ENCODE peak calls at places on chromosomes 4 and X, in six cellular contexts. One of them, this sample, is unnamed.

GRCh38 chrX:115023139-115023538 is 5.7 kb upstream of the IL13RA2 start:
- DNase-seq in lung: no peak
- DNase-seq in GM06990: no peak
- DNase-seq in astrocyte of the cerebellum: peak
- DNase-seq in GM12865: no peak
- DNase-seq in gastrocnemius medialis: no peak
- DNase-seq in this sample: no peak

GRCh38 chrX:108834036-108834435 is 97.7 kb upstream of the IRS4 start:
- DNase-seq in lung: no peak
- DNase-seq in GM06990: no peak
- DNase-seq in astrocyte of the cerebellum: no peak
- DNase-seq in GM12865: no peak
- DNase-seq in gastrocnemius medialis: no peak
- DNase-seq in this sample: no peak

GRCh38 chr4:17812125-17812524 is 1.3 kb downstream of the NCAPG start:
- DNase-seq in lung: no peak
- DNase-seq in GM06990: no peak
- DNase-seq in astrocyte of the cerebellum: no peak
- DNase-seq in GM12865: no peak
- DNase-seq in gastrocnemius medialis: no peak
- DNase-seq in this sample: no peak

GRCh38 chrX:67781132-67781531 is 237.3 kb downstream of the AR start:
- DNase-seq in lung: no peak
- DNase-seq in GM06990: no peak
- DNase-seq in astrocyte of the cerebellum: no peak
- DNase-seq in GM12865: no peak
- DNase-seq in gastrocnemius medialis: peak
- DNase-seq in this sample: no peak

GRCh38 chrX:97096385-97096784 is 212.7 kb downstream of the RPA4 start:
- DNase-seq in lung: no peak
- DNase-seq in GM06990: no peak
- DNase-seq in astrocyte of the cerebellum: no peak
- DNase-seq in GM12865: no peak
- DNase-seq in gastrocnemius medialis: no peak
- DNase-seq in this sample: no peak

GRCh38 chr4:4849106-4849505 is 10.4 kb upstream of the MSX1 start:
- DNase-seq in lung: no peak
- DNase-seq in GM06990: no peak
- DNase-seq in astrocyte of the cerebellum: no peak
- DNase-seq in GM12865: no peak
- DNase-seq in gastrocnemius medialis: no peak
- DNase-seq in this sample: no peak

GRCh38 chr4:2047781-2048581 is 11.1 kb upstream of the NAT8L start:
- DNase-seq in lung: no peak
- DNase-seq in GM06990: no peak
- DNase-seq in astrocyte of the cerebellum: no peak
- DNase-seq in GM12865: no peak
- DNase-seq in gastrocnemius medialis: no peak
- DNase-seq in this sample: no peak

GRCh38 chr4:155967098-155967497 is 13.4 kb upstream of the CTSO start:
- DNase-seq in lung: no peak
- DNase-seq in GM06990: no peak
- DNase-seq in astrocyte of the cerebellum: no peak
- DNase-seq in GM12865: no peak
- DNase-seq in gastrocnemius medialis: no peak
- DNase-seq in this sample: no peak

DNA sequence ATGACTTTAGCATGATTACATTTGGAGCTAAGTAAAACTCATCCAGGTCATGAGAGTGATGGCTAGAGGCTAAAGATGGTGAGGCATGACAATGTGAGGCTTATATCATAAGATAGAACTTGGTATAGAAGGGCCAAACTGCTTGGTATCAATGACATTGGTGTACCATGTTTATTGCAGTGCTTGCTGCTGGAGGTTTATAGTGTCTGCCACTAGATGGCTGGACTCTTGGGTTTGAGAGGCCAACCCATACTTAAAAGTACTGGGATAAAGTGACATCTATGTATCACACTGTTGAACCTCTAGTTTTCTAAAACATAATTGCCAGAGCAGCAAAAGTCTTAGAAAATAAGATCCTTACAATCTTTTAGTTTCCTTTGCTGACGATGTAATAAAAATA is 83.0 kb upstream of the TACR3 start:
- DNase-seq in lung: no peak
- DNase-seq in GM06990: no peak
- DNase-seq in astrocyte of the cerebellum: no peak
- DNase-seq in GM12865: no peak
- DNase-seq in gastrocnemius medialis: no peak
- DNase-seq in this sample: no peak
- TF ChIP-seq CTCF in lung: no peak
- TF ChIP-seq CTCF in GM06990: peak
- TF ChIP-seq CTCF in astrocyte of the cerebellum: no peak
- TF ChIP-seq CTCF in GM12865: peak
- TF ChIP-seq CTCF in gastrocnemius medialis: no peak
- TF ChIP-seq CTCF in this sample: no peak

DNA sequence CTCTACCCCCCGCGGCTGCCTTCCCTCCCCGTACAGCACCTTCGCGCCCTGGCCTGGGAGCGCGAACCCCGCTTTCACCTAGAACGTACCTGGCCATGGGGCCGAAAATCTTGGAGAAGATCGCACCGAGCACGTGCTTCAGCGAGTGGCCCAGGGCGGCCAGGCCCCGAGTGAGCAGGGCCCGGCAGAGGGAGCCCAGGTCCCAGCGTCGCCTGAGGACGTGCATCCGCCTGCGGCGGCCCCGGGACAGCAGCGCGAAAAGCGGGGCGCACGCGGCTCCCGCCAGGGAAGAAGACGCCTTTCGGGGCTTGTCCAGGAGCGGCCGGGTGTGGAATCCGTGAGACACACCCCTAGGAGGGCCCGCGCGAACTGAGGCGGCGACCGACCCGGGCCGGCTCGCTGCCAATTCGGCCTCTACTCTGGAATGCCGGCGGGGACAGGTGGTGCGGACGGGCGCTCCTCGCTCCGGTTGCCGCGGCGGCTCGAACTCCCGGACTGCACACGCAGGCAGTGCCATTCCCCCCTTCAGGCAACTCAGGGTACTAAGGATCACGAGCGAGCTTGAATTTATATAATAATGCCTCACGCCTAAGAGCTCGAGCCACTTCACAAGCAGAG is at the start of gene HS6ST2:
- DNase-seq in lung: no peak
- DNase-seq in GM06990: peak
- DNase-seq in astrocyte of the cerebellum: no peak
- DNase-seq in GM12865: no peak
- DNase-seq in gastrocnemius medialis: no peak
- DNase-seq in this sample: peak
- TF ChIP-seq CTCF in lung: no peak
- TF ChIP-seq CTCF in GM06990: no peak
- TF ChIP-seq CTCF in astrocyte of the cerebellum: no peak
- TF ChIP-seq CTCF in GM12865: no peak
- TF ChIP-seq CTCF in gastrocnemius medialis: no peak
- TF ChIP-seq CTCF in this sample: peak

DNA sequence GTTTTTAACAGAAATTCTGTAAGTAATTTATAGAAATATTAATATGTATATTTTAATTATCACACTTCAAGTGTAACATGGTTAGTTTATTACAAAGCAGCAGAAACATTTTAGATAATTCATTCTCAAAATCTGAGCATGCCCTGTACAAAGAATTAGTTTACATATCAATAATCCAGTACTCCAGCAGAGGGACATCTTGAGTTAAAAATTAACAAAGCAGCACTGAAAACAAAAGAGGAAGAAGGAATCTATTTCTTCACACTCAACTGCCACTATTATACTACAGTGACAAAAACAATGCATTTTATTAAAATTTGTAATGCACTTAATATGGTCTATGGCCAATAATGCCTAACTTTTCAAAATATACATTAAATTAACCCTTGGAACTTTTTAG is 179.1 kb upstream of the KLHL4 start:
- DNase-seq in lung: no peak
- DNase-seq in GM06990: no peak
- DNase-seq in astrocyte of the cerebellum: peak
- DNase-seq in GM12865: no peak
- DNase-seq in gastrocnemius medialis: no peak
- DNase-seq in this sample: no peak
- TF ChIP-seq CTCF in lung: no peak
- TF ChIP-seq CTCF in GM06990: no peak
- TF ChIP-seq CTCF in astrocyte of the cerebellum: peak
- TF ChIP-seq CTCF in GM12865: no peak
- TF ChIP-seq CTCF in gastrocnemius medialis: no peak
- TF ChIP-seq CTCF in this sample: peak

GRCh38 chrX:47958943-47959342 is 44.8 kb downstream of the ZNF182 start:
- DNase-seq in lung: no peak
- DNase-seq in GM06990: no peak
- DNase-seq in astrocyte of the cerebellum: no peak
- DNase-seq in GM12865: no peak
- DNase-seq in gastrocnemius medialis: no peak
- DNase-seq in this sample: no peak
- TF ChIP-seq CTCF in lung: peak
- TF ChIP-seq CTCF in GM06990: peak
- TF ChIP-seq CTCF in astrocyte of the cerebellum: no peak
- TF ChIP-seq CTCF in GM12865: peak
- TF ChIP-seq CTCF in gastrocnemius medialis: no peak
- TF ChIP-seq CTCF in this sample: peak

GRCh38 chrX:117996918-117997480 is 119.6 kb downstream of the KLHL13 start:
- DNase-seq in lung: no peak
- DNase-seq in GM06990: no peak
- DNase-seq in astrocyte of the cerebellum: no peak
- DNase-seq in GM12865: peak
- DNase-seq in gastrocnemius medialis: no peak
- DNase-seq in this sample: no peak
- TF ChIP-seq CTCF in lung: no peak
- TF ChIP-seq CTCF in GM06990: peak
- TF ChIP-seq CTCF in astrocyte of the cerebellum: peak
- TF ChIP-seq CTCF in GM12865: peak
- TF ChIP-seq CTCF in gastrocnemius medialis: no peak
- TF ChIP-seq CTCF in this sample: peak

DNA sequence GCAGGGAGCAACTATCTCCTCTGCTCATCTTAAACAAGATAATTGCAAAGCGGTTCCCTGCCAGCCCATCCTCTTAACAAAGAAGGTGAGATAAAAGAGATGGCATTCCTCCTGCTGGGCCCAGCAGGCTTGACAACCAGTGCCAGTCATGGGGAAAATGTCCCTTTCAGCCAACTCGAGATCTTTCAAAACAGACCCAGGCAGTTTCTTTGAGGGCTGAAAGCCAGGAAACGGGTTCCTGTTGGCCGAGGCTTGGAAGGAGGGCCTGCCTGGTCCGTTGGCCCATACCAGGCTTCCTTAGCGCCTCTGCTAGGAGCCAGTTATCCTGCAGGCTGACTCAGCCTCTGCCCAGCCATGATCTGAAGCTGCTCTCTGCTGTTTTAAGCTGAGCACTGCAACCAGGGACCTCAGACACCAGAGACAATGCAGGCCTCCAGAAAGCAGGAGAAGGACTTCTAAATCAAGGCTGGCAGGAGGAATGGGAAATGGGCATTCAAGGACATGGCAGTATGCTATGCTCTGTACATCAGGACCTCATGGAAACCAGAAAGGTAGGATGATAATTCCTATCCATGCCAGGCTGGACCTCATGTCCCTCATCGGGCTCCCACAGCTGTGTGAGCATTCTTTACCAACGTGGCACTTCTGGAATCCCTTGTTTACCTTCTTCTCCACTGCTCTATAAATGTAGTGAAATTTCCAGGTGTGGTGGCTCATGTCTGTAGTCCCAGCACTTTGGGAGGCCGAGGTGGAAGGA is 42.4 kb upstream of the SLC2A9 start:
- DNase-seq in lung: peak
- DNase-seq in GM06990: no peak
- DNase-seq in astrocyte of the cerebellum: peak
- DNase-seq in GM12865: no peak
- DNase-seq in gastrocnemius medialis: peak
- DNase-seq in this sample: no peak
- TF ChIP-seq CTCF in lung: peak
- TF ChIP-seq CTCF in GM06990: peak
- TF ChIP-seq CTCF in astrocyte of the cerebellum: peak
- TF ChIP-seq CTCF in GM12865: peak
- TF ChIP-seq CTCF in gastrocnemius medialis: peak
- TF ChIP-seq CTCF in this sample: peak

GRCh38 chr4:126455865-126456264 is 1141.1 kb downstream of the FAT4 start:
- DNase-seq in lung: no peak
- DNase-seq in GM06990: no peak
- DNase-seq in astrocyte of the cerebellum: no peak
- DNase-seq in GM12865: no peak
- DNase-seq in gastrocnemius medialis: no peak
- DNase-seq in this sample: no peak

GRCh38 chr4:126458993-126459392 is 1144.2 kb downstream of the FAT4 start:
- DNase-seq in lung: no peak
- DNase-seq in GM06990: no peak
- DNase-seq in astrocyte of the cerebellum: no peak
- DNase-seq in GM12865: no peak
- DNase-seq in gastrocnemius medialis: no peak
- DNase-seq in this sample: no peak
- TF ChIP-seq CTCF in lung: no peak
- TF ChIP-seq CTCF in GM06990: no peak
- TF ChIP-seq CTCF in astrocyte of the cerebellum: no peak
- TF ChIP-seq CTCF in GM12865: no peak
- TF ChIP-seq CTCF in gastrocnemius medialis: no peak
- TF ChIP-seq CTCF in this sample: no peak